ENCODE peak calls at places on chromosomes 3 and 15, in four cellular contexts. L is germinal center, U is GM12892, G is MM.1S. X is an unnamed sample.

GRCh38 chr3:77055841-77056341 is 16.0 kb downstream of the ROBO2 start:
- DNase-seq in L (no peak), U (no peak), G (no peak), X (no peak)

GRCh38 chr3:127193341-127193740 is 410 bp downstream of the PRR23E start:
- DNase-seq in L (no peak), U (no peak), G (no peak), X (no peak)

GRCh38 chr3:177557561-177557960 is 360.3 kb upstream of the TBL1XR1 start:
- DNase-seq in L (no peak), U (no peak), G (no peak), X (no peak)

GRCh38 chr15:96181873-96182301 is 148.6 kb upstream of the NR2F2 start:
- DNase-seq in L (no peak), U (no peak), G (no peak), X (peak)

GRCh38 chr3:38555926-38556325 is 59.8 kb downstream of the EXOG start:
- DNase-seq in L (no peak), U (no peak), G (no peak), X (no peak)

GRCh38 chr3:114299421-114299820 is 5.6 kb downstream of the TIGIT start:
- DNase-seq in L (peak), U (no peak), G (no peak), X (peak)

GRCh38 chr15:64623347-64624024 is 151.9 kb downstream of the RBPMS2 start:
- DNase-seq in L (peak), U (no peak), G (no peak), X (no peak)

GRCh38 chr15:91122296-91122695 is 22.2 kb downstream of the SV2B start:
- DNase-seq in L (no peak), U (no peak), G (no peak), X (no peak)

GRCh38 chr3:132726341-132726823 is 4.2 kb upstream of the NPHP3 start:
- DNase-seq in L (peak), U (no peak), G (peak), X (no peak)

GRCh38 chr15:49906976-49907375 is 212.1 kb downstream of the ATP8B4 start:
- DNase-seq in L (no peak), U (no peak), G (no peak), X (no peak)

GRCh38 chr15:83107841-83108181 is 366 bp downstream of the TM6SF1 start:
- DNase-seq in L (no peak), U (no peak), G (no peak), X (no peak)

GRCh38 chr3:31165399-31165860 is 271.0 kb upstream of the GADL1 start:
- DNase-seq in L (no peak), U (no peak), G (no peak), X (no peak)

GRCh38 chr3:37348736-37349396 is 174.5 kb upstream of the LRRFIP2 start:
- DNase-seq in L (no peak), U (no peak), G (no peak), X (no peak)

GRCh38 chr3:111392911-111393351 is 149.1 kb upstream of the CD96 start:
- DNase-seq in L (no peak), U (no peak), G (peak), X (no peak)

GRCh38 chr3:49793486-49794085 is 6.1 kb downstream of the CDHR4 start:
- DNase-seq in L (no peak), U (peak), G (no peak), X (no peak)

GRCh38 chr15:44550256-44550655 is 13.3 kb downstream of the EIF3J start:
- DNase-seq in L (peak), U (no peak), G (no peak), X (no peak)

GRCh38 chr3:48155122-48155521 is 33.1 kb downstream of the CDC25A start:
- DNase-seq in L (no peak), U (no peak), G (no peak), X (peak)

GRCh38 chr3:189710620-189711388 is 79.6 kb downstream of the TP63 start:
- DNase-seq in L (no peak), U (no peak), G (no peak), X (peak)

GRCh38 chr3:123568875-123569274 is 16.0 kb downstream of the HACD2 start:
- DNase-seq in L (no peak), U (no peak), G (no peak), X (no peak)

GRCh38 chr3:181838940-181839914 is 127.5 kb downstream of the SOX2 start:
- DNase-seq in L (peak), U (no peak), G (peak), X (no peak)

GRCh38 chr15:39597336-39597735 is 16.5 kb downstream of the THBS1 start:
- DNase-seq in L (no peak), U (no peak), G (no peak), X (no peak)

GRCh38 chr15:65824031-65824743 is 32.1 kb upstream of the DENND4A start:
- DNase-seq in L (peak), U (no peak), G (peak), X (peak)

GRCh38 chr15:76576526-76577279 is 240.1 kb downstream of the ISL2 start:
- DNase-seq in L (no peak), U (no peak), G (no peak), X (peak)

GRCh38 chr3:82240322-82240721 is 478.9 kb upstream of the GBE1 start:
- DNase-seq in L (no peak), U (no peak), G (no peak), X (no peak)

GRCh38 chr3:115766587-115767492 is 143.5 kb downstream of the GAP43 start:
- DNase-seq in L (no peak), U (no peak), G (no peak), X (peak)

GRCh38 chr15:94335616-94336015 is 104.3 kb downstream of the MCTP2 start:
- DNase-seq in L (no peak), U (no peak), G (no peak), X (peak)

GRCh38 chr3:133437391-133438093 is 37.7 kb downstream of the BFSP2 start:
- DNase-seq in L (peak), U (no peak), G (no peak), X (peak)

GRCh38 chr3:62554264-62554799 is 181.0 kb upstream of the FEZF2 start:
- DNase-seq in L (peak), U (no peak), G (no peak), X (no peak)

GRCh38 chr15:72197045-72197459 is 535 bp downstream of the GRAMD2A start:
- DNase-seq in L (no peak), U (no peak), G (no peak), X (peak)

GRCh38 chr3:142081178-142081577 is 68.2 kb downstream of the TFDP2 start:
- DNase-seq in L (no peak), U (no peak), G (no peak), X (no peak)

GRCh38 chr15:38991126-38991525 is 426.5 kb upstream of the RASGRP1 start:
- DNase-seq in L (no peak), U (no peak), G (no peak), X (peak)

GRCh38 chr3:97763586-97764148 is 891 bp upstream of the ARL6 start:
- DNase-seq in L (no peak), U (no peak), G (no peak), X (no peak)

GRCh38 chr3:85337895-85338294 is 379.1 kb downstream of the CADM2 start:
- DNase-seq in L (no peak), U (no peak), G (no peak), X (no peak)

GRCh38 chr3:183513046-183513706 is 42.3 kb downstream of the KLHL6 start:
- DNase-seq in L (no peak), U (no peak), G (no peak), X (no peak)